ENCODE peak calls at places on chromosomes 6 and 20, in four cellular contexts. F is A549, A is IMR-90, I is K562. U is an unnamed sample.

GRCh38 chr20:32638848-32639247 is 34.9 kb downstream of the C20orf203 start:
- DNase-seq in I (no peak), A (no peak), F (no peak), U (no peak)

GRCh38 chr6:90429713-90430112 is 133.1 kb upstream of the BACH2 start:
- DNase-seq in A (no peak), F (no peak), I (no peak), U (no peak)

GRCh38 chr6:77106992-77107391 is 356.3 kb downstream of the HTR1B start:
- DNase-seq in A (no peak), F (no peak), I (no peak), U (no peak)

GRCh38 chr6:56999049-56999448 is 44.1 kb downstream of the BEND6 start:
- DNase-seq in I (no peak), A (no peak), F (no peak), U (no peak)

GRCh38 chr6:65259080-65259479 is 447.9 kb downstream of the EYS start:
- DNase-seq in F (no peak), A (peak; percentile 27), I (no peak), U (no peak)

GRCh38 chr6:163564536-163564935 is 150.0 kb downstream of the QKI start:
- DNase-seq in A (no peak), I (no peak), F (no peak), U (no peak)

GRCh38 chr6:157629220-157629619 is 193.8 kb upstream of the SNX9 start:
- DNase-seq in I (no peak), F (no peak), A (peak; percentile 41), U (no peak)

GRCh38 chr20:11780765-11781369 is 136.8 kb upstream of the BTBD3 start:
- DNase-seq in A (no peak), I (no peak), F (no peak), U (no peak)

GRCh38 chr20:46058656-46059281 is 29.8 kb downstream of the SLC12A5 start:
- DNase-seq in I (no peak), F (no peak), A (no peak), U (no peak)

GRCh38 chr6:153032255-153032882 is 29.9 kb upstream of the MTRF1L start:
- DNase-seq in A (peak; percentile 81), F (no peak), I (no peak), U (no peak)

GRCh38 chr20:55252525-55252924 is 752.8 kb downstream of the CBLN4 start:
- DNase-seq in I (no peak), A (no peak), F (no peak), U (no peak)

GRCh38 chr6:108556864-108557493 is 3.7 kb upstream of the FOXO3 start:
- DNase-seq in A (peak; percentile 94), I (no peak), F (no peak), U (no peak)

GRCh38 chr20:57467742-57468141 is 57.2 kb downstream of the CTCFL start:
- DNase-seq in I (no peak), F (no peak), A (no peak), U (no peak)

GRCh38 chr6:131592935-131593334 is 19.9 kb downstream of the ARG1 start:
- DNase-seq in F (no peak), A (no peak), I (no peak), U (no peak)

GRCh38 chr20:15359056-15359455 is 1021.6 kb upstream of the FLRT3 start:
- DNase-seq in A (peak; percentile 3), F (peak; percentile 21), I (no peak), U (no peak)

GRCh38 chr6:170087946-170088348 is 202.9 kb downstream of the DLL1 start:
- DNase-seq in F (no peak), A (no peak), I (no peak), U (peak; percentile 23)

GRCh38 chr20:8812818-8813217 is 256.1 kb upstream of the PLCB4 start:
- DNase-seq in F (no peak), I (no peak), A (no peak), U (no peak)

GRCh38 chr20:14481863-14482262 is 144.5 kb upstream of the FLRT3 start:
- DNase-seq in I (no peak), F (no peak), A (peak; percentile 92), U (no peak)

GRCh38 chr6:126232671-126233070 is 107.2 kb upstream of the CENPW start:
- DNase-seq in F (no peak), I (no peak), A (no peak), U (no peak)

GRCh38 chr20:57581202-57582028 is 20.5 kb downstream of the PCK1 start:
- DNase-seq in F (no peak), I (peak; percentile 39), A (no peak), U (no peak)

GRCh38 chr6:4581468-4582420 is 194.5 kb upstream of the CDYL start:
- DNase-seq in A (peak; percentile 95), F (no peak), I (no peak), U (no peak)

GRCh38 chr6:167858086-167858591 is 31.4 kb downstream of the AFDN start:
- DNase-seq in I (no peak), A (peak; percentile 51), F (no peak), U (no peak)

GRCh38 chr6:167543602-167544506 is 219.0 kb downstream of the TTLL2 start:
- DNase-seq in I (no peak), F (no peak), A (no peak), U (no peak)

GRCh38 chr6:113936093-113936934 is 34.6 kb downstream of the HDAC2 start:
- DNase-seq in F (peak; percentile 15), A (peak; percentile 70), I (peak; percentile 41), U (peak; percentile 24)

GRCh38 chr6:15274696-15275387 is 29.0 kb downstream of the JARID2 start:
- DNase-seq in I (no peak), F (no peak), A (peak; percentile 47), U (no peak)

DNA sequence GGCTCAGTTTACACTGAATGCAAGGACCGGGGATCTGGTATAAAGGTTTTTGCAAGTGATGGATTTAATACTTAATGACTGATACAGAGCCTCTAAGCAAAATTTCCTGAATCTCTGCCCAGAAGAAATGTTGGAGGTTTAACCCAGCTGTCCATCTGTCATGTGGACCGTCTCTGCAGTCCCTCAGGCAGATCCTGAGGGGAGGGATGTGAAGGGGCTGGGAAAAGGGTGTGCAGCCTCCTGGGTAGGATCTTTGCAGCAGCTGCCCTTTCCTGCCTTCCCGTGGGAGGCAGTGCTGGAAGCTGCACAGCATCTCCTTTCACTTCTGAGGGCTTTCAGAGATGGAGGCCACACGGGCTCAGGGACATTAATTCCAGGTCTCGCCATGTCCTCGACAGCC is 207.0 kb downstream of the SLC24A3 start:
- DNase-seq in A (no peak), I (no peak), F (no peak), U (no peak)
- TF ChIP-seq ELK1 in A (no peak), I (no peak), F (no peak), U (no peak)

DNA sequence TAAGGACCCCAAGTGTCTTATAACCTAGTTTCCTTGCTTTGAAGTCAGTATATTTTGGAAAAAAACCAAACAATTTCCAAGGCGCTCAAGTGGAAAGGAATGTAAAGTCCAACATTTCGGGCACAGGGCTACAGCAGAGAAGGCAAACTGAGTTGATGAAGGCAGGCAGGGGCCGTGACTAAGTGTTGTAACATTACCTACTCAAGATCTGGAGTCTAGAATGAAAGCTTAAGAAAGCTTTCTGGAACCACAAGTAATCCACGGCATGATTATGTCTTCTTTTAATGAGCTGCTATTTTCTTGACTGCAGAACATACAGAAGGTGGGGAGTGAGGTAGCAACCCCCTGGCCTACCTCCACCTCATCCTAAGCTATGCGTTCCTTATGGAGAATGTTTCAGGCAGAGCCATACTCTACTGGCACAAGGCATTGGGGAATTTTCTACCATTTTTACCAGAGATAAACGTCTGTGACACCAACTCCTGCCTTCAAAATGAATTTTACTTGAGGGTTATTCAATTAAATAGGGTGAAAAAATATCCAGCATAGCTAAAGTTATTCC is 4.3 kb downstream of the PPP1R10 start:
- DNase-seq in A (peak; percentile 58), I (no peak), F (no peak), U (no peak)
- TF ChIP-seq ELK1 in A (no peak), I (no peak), F (no peak), U (no peak)

DNA sequence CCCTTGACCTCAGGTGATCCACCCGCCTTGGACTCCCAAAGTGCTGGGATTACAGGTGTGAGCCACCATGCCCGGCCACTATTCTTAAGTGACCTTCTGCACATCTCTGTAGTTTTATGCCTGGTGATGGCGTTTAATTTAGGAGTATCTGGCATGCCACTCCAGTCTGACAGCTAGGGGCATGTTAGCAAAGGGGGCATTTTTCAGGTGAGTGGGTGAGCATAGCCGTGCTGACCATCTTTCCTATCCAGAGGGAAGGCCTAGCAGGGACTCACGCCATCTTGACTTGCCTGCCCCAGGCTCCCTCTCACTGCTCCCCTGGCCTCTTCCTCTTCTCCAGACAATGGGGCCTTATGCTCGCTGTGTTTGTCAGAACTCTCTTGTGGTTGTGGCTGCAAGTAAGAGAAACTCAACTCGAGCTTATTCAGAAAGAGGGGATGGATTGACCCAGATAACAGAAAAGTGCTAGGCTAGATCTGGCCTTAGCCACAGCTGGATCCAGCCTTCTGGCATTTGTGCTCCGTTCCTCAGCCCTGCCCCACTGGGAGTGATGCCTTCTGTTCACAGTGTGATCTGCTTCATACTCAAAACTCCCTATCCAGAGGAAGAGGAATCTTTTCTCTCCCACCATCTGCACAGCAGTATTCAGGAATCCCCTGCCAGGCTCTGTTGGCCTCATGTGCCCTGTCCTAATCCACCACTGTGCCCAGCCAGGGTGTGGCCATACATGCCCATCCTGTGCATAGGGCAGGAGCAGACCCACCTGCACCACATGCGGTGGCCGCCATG is 174.5 kb upstream of the AKAP12 start:
- DNase-seq in F (no peak), A (no peak), I (no peak), U (no peak)
- TF ChIP-seq ELK1 in F (no peak), A (no peak), I (no peak), U (no peak)

DNA sequence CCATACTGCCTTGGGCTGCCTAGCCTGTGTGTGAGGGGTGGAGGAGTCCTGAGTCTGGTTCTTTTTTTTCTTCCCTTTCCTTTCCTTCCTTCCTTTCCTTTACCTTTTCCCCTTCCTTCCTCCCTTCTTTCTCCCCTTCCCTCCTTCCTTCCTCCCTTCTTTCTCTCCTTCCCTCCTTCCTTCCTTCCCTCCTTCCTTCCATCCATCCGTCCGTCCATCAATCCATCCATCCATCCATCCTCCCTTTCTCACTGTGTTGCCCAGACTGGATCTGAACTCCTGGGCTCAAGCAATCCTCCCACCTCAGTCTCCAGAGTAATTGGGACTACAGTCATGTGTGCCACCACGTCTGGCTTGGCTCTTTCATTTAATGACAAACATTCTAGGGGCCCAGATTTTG is 750.7 kb upstream of the CHD6 start:
- DNase-seq in I (no peak), F (no peak), A (no peak), U (no peak)
- TF ChIP-seq ELK1 in I (no peak), F (no peak), A (no peak), U (no peak)

GRCh38 chr6:26330835-26331808 is 33.9 kb upstream of the BTN3A2 start:
- DNase-seq in A (peak; percentile 62), I (peak; percentile 73), F (no peak), U (no peak)

GRCh38 chr6:26324295-26324727 is 40.7 kb upstream of the BTN3A2 start:
- DNase-seq in I (no peak), A (no peak), F (no peak), U (no peak)

GRCh38 chr6:26329763-26330511 is 35.1 kb upstream of the BTN3A2 start:
- DNase-seq in F (no peak), I (no peak), A (peak; percentile 68), U (no peak)

GRCh38 chr6:26328265-26328844 is 36.6 kb upstream of the BTN3A2 start:
- DNase-seq in A (no peak), I (no peak), F (no peak), U (no peak)

GRCh38 chr6:26327450-26328264 is 37.3 kb upstream of the BTN3A2 start:
- DNase-seq in I (no peak), F (no peak), A (peak; percentile 81), U (no peak)
- TF ChIP-seq ELK1 in I (no peak), F (no peak), A (no peak), U (no peak)

GRCh38 chr20:58700121-58700780 is 7.7 kb downstream of the NPEPL1 start:
- DNase-seq in A (peak; percentile 78), I (no peak), F (no peak), U (no peak)
- TF ChIP-seq ELK1 in A (no peak), I (no peak), F (no peak), U (no peak)

U was measured in GM12878.